ENCODE peak calls at places on chromosomes 12 and 14, in six cellular contexts. U is neural progenitor cell, B is AG04450, E is GM13977, Q is AG09309, S is stomach. T is an unnamed sample.
A peak's percentile ranks its signal among the peaks of the same experiment; 100 is the strongest.

GRCh38 chr14:68894123-68894522 is 85.0 kb downstream of the ACTN1 start:
- DNase-seq in S (no peak), E (no peak), B (no peak), U (no peak), Q (no peak), T (no peak)

GRCh38 chr12:118334939-118335567 is 37.7 kb downstream of the TAOK3 start:
- DNase-seq in Q (peak; percentile 41), U (no peak), S (no peak), E (no peak), B (no peak), T (no peak)

GRCh38 chr14:93941293-93941910 is 14.3 kb downstream of the FAM181A start:
- DNase-seq in U (no peak), E (no peak), S (no peak), B (peak; percentile 66), Q (peak; percentile 51), T (no peak)

GRCh38 chr14:81453166-81453766 is 53.1 kb upstream of the STON2 start:
- DNase-seq in B (no peak), Q (peak; percentile 8), S (peak; percentile 63), U (peak; percentile 72), E (peak; percentile 59), T (peak; percentile 23)

GRCh38 chr12:24480766-24481449 is 468.0 kb downstream of the BCAT1 start:
- DNase-seq in Q (no peak), B (no peak), E (no peak), S (no peak), U (no peak), T (no peak)

GRCh38 chr12:20492251-20492728 is 124.0 kb downstream of the PDE3A start:
- DNase-seq in U (no peak), S (no peak), B (no peak), E (no peak), Q (no peak), T (no peak)

GRCh38 chr14:98198385-98198784 is 1073.6 kb downstream of the BCL11B start:
- DNase-seq in Q (no peak), B (no peak), U (no peak), E (no peak), S (no peak), T (no peak)

GRCh38 chr14:35380794-35381193 is 23.8 kb downstream of the NFKBIA start:
- DNase-seq in S (no peak), B (no peak), E (no peak), Q (no peak), U (no peak), T (no peak)

GRCh38 chr12:57133916-57134315 is 5.6 kb downstream of the LRP1 start:
- DNase-seq in U (no peak), S (no peak), Q (no peak), B (no peak), E (no peak), T (no peak)

GRCh38 chr14:35339761-35340406 is 47.7 kb downstream of the PSMA6 start:
- DNase-seq in B (no peak), U (no peak), E (peak; percentile 42), Q (no peak), S (no peak), T (no peak)

GRCh38 chr12:62164036-62164435 is 96.2 kb upstream of the USP15 start:
- DNase-seq in B (no peak), E (no peak), Q (no peak), U (no peak), S (no peak), T (no peak)

DNA sequence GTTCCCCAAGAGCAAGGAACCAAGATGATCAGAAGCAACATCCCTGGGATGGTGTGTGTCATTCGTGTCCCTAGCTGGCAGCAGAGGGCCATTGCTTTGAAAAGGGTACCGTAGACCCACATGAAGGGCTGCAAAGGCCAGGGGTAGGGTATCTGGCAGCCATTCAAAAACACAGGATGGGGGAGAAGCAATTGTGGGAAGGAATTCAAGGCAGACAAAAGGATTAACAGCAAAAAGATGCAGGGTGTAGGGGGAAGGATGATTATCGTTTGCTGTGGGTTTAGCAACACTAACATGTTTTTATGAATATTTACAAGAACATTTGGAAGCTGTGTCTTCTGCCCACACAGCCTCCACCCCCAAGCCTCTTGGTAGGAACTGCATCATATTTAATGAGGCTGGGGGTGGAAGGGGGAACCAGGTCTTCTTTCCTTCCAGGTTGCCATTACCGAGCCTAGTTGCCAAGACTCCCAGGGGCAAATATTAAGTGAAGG is 169.0 kb upstream of the G2E3 start:
- DNase-seq in U (peak; percentile 43), E (no peak), B (no peak), Q (no peak), S (no peak), T (no peak)
- TF ChIP-seq CTCF in U (peak; percentile 13), E (no peak), B (no peak), Q (no peak), S (no peak), T (no peak)

GRCh38 chr12:26122681-26123481 is 2.0 kb downstream of the BHLHE41 start:
- DNase-seq in Q (no peak), E (peak; percentile 62), S (peak; percentile 55), B (no peak), U (peak; percentile 78), T (peak; percentile 62)
- TF ChIP-seq CTCF in Q (peak; percentile 55), E (peak; percentile 59), S (no peak), B (peak; percentile 31), U (peak; percentile 20), T (peak; percentile 46)

DNA sequence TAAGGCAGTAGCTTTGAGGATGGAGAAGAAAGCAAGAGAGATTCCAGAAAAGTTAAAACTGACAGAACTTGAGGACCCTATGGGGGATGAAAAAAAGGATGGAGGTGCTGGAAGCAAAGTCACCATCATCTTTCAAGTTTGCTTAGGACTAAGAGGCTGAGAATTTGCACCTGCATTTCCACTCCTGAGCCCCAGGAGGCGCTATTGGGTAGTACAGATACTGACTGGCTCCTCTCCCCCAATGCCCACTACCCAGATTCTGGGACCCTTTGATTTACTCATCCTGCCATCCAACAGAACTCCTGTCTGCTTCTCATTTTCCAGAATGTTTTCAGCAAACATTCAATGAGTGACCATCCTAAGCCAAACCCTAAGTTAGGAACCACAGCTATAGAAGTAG is 34.0 kb upstream of the CMKLR1 start:
- DNase-seq in B (no peak), S (no peak), Q (no peak), U (peak; percentile 11), E (no peak), T (no peak)
- TF ChIP-seq CTCF in B (no peak), S (no peak), Q (peak; percentile 38), U (peak; percentile 53), E (peak; percentile 28), T (no peak)

GRCh38 chr12:90695415-90695814 is 259.6 kb downstream of the CCER1 start:
- DNase-seq in S (no peak), Q (no peak), U (no peak), E (no peak), B (no peak), T (no peak)
- TF ChIP-seq CTCF in S (no peak), Q (peak; percentile 34), U (no peak), E (no peak), B (peak; percentile 50), T (no peak)

DNA sequence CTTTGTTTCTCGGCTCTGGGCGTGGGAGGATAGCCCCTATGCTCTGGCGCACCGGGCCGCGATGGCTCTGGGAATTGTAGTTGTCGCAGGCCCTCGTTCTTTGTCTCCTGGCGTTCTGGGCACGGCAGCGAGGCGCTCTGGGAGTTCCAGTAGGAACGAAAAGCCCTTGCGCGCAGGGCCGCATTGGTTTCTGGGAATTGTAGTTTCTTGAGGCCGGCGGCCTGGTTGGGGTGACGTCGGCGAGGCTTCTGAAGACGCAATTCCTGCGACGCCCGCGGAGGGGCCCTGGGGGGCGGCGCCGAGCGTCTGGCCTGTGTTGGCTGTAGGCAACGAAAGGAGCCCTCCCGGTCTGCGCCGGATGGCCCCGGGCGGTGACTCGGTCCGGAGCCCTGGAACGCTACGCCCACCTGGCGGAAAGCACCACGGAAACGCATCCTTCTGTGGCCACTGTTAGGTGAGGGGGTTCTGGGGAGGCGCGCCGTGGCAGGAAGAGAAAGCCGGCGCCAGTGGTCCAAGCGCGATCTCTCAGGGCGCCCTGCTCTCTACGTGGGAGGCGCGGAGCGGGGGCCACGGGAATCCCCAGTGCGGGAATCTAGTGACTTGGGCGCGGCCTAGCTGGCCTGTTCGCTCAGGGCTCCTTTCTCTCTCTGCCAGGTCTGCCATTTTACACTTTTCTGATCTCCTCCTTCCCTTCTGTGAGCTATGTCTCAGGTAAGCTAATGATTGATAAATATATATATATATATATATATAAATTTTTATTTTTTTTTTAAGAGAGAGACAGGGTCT is at the start of gene ZNF140:
- DNase-seq in E (peak; percentile 88), U (peak; percentile 99), S (peak; percentile 95), B (peak; percentile 94), Q (peak; percentile 90), T (peak; percentile 94)
- TF ChIP-seq CTCF in E (peak; percentile 21), U (no peak), S (no peak), B (no peak), Q (peak; percentile 19), T (peak; percentile 37)

DNA sequence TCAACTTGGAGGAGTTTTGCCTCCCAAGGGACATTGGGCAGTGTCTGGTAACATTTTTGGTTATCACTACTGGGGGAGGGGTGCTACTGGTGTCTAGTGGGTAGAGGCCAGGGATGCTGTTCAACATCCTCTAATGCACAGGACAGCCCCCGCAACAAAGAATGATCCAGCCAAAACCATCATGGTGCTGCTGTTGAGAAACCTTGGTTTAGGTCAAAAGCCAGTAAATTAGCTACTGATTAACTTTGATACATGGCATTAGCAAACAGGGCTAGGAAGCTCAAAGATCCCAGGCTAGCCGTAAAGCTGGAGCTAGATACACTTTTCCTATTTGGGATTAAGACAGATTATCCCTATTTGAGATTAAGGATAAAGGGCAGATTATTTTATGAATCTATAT is 8.8 kb downstream of the ALKBH2 start:
- DNase-seq in B (no peak), E (no peak), U (no peak), Q (no peak), S (no peak), T (no peak)
- TF ChIP-seq CTCF in B (no peak), E (no peak), U (no peak), Q (no peak), S (no peak), T (no peak)

GRCh38 chr14:41606249-41607118 is at the start of gene LRFN5:
- DNase-seq in U (peak; percentile 67), Q (no peak), B (no peak), S (no peak), E (peak; percentile 55), T (peak; percentile 43)

GRCh38 chr14:41607119-41607785 is 576 bp downstream of the LRFN5 start:
- DNase-seq in E (no peak), S (no peak), B (no peak), U (peak; percentile 43), Q (no peak), T (no peak)

GRCh38 chr14:41605550-41606248 is 977 bp upstream of the LRFN5 start:
- DNase-seq in S (no peak), E (peak; percentile 34), B (no peak), U (peak; percentile 75), Q (no peak), T (peak; percentile 14)

GRCh38 chr14:41607966-41608663 is 1.4 kb downstream of the LRFN5 start:
- DNase-seq in B (no peak), U (peak; percentile 44), Q (no peak), E (peak; percentile 22), S (no peak), T (peak; percentile 14)

GRCh38 chr14:41604793-41605534 is 1.7 kb upstream of the LRFN5 start:
- DNase-seq in E (no peak), B (peak; percentile 66), U (peak; percentile 93), Q (peak; percentile 37), S (no peak), T (peak; percentile 59)
- TF ChIP-seq CTCF in E (no peak), B (no peak), U (no peak), Q (no peak), S (no peak), T (no peak)

GRCh38 chr12:84712747-84713146 is 199.9 kb downstream of the SLC6A15 start:
- DNase-seq in S (no peak), E (no peak), Q (no peak), B (no peak), U (no peak), T (no peak)
- TF ChIP-seq CTCF in S (no peak), E (no peak), Q (no peak), B (no peak), U (no peak), T (no peak)

T was measured in progenitor cell of endocrine pancreas.